ENCODE peak calls at places on chromosomes 6 and 20, in six cellular contexts. H, Q, N, Y, O and K are unnamed samples. For H3K4me1, the result is how much of the 10 kb centered on the place peaks cover.

GRCh38 chr6:14079433-14079832 is 38.1 kb upstream of the CD83 start:
- DNase-seq in N (no peak), Y (no peak), Q (no peak), O (no peak), H (no peak), K (peak)

GRCh38 chr6:33952016-33952415 is 148.2 kb upstream of the MLN start:
- DNase-seq in Q (peak), Y (no peak), O (no peak), N (no peak), H (no peak), K (no peak)

GRCh38 chr6:72416744-72417143 is 205.1 kb upstream of the KCNQ5 start:
- DNase-seq in H (no peak), O (no peak), Q (no peak), Y (no peak), N (no peak), K (no peak)

GRCh38 chr6:170020041-170020583 is 268.7 kb downstream of the ERMARD start:
- DNase-seq in Q (no peak), O (no peak), Y (no peak), N (no peak), H (no peak), K (no peak)

GRCh38 chr6:90411292-90411781 is 114.7 kb upstream of the BACH2 start:
- DNase-seq in O (no peak), N (no peak), Y (no peak), H (peak), Q (no peak), K (no peak)

GRCh38 chr20:58238490-58238889 is 10.0 kb upstream of the ANKRD60 start:
- DNase-seq in Q (no peak), Y (no peak), O (no peak), N (no peak), H (no peak), K (no peak)

GRCh38 chr6:148998704-148999103 is 251.9 kb downstream of the UST start:
- DNase-seq in H (no peak), O (no peak), N (peak), Q (no peak), Y (no peak), K (no peak)

GRCh38 chr20:37867289-37868195 is 35.4 kb upstream of the VSTM2L start:
- DNase-seq in N (no peak), H (no peak), Y (no peak), Q (peak), O (no peak), K (no peak)

GRCh38 chr6:138115877-138116660 is 8.8 kb upstream of the PERP start:
- DNase-seq in Q (peak), O (peak), H (peak), Y (peak), N (peak), K (no peak)

GRCh38 chr20:3744806-3745685 is 12.6 kb downstream of the HSPA12B start:
- DNase-seq in H (peak), Y (peak), Q (peak), N (peak), O (peak), K (peak)

GRCh38 chr6:136742125-136742524 is 50.2 kb downstream of the MAP3K5 start:
- DNase-seq in O (no peak), H (no peak), Y (no peak), Q (no peak), N (no peak), K (no peak)

GRCh38 chr6:26205161-26205624 is 118.0 kb downstream of the HFE start:
- DNase-seq in O (peak), Q (peak), H (peak), N (peak), Y (peak), K (peak)

GRCh38 chr6:38012573-38012972 is 193.0 kb downstream of the ZFAND3 start:
- DNase-seq in H (peak), Y (no peak), N (no peak), O (no peak), Q (no peak), K (no peak)

GRCh38 chr6:129567374-129567773 is 142.6 kb downstream of the ARHGAP18 start:
- DNase-seq in H (peak), N (peak), O (no peak), Y (no peak), Q (no peak), K (no peak)

GRCh38 chr20:62890444-62890843 is 28.8 kb upstream of the TCFL5 start:
- DNase-seq in H (no peak), N (no peak), Y (no peak), Q (no peak), O (no peak), K (no peak)

DNA sequence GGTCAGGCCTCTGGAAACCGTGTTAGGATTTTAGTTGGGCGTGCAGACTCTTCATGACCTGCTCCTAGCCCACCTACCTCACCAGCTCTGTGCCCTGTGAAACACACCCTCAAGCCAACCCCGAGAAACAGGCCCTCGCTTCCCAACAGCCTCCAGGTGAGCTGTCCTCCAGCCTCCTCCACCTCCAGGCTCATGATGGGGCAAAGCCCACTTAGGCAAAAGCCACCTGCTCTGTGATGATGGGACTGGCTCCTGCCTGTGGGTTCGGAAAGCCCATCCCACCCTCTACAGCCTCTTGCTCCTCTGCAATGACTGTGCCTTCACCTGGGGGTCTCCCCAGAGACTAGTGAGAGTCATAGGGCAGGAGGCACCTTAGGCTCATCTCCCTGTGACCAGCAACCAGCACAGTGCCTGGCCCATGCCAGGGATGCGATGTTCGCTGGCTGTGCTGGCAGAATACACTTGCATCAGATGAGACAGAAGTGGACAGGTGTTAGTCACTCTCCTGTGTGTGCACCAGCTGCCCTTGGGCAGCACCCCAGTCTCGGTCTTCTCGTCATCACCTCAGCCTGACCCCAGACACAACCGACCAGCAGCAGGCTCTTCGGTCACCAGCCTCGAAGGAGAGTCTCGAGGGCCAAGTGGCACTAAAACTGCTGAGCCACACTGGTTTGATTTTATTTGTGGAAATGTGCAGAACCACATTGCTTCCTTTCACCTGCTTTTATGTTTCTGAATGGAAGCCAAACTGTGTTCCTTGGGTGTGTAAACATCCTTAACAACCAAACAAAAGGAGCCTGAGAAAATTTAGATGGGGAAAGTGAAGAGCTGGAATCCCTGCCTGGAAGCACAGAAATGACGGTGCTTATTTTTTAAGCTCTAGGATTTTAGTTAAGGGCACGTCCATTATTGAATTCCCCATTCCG is 10.7 kb downstream of the PXDC1 start:
- DNase-seq in N (no peak), O (no peak), H (no peak), Q (no peak), Y (no peak), K (no peak)
- H3K4me1 ChIP-seq in N (under half), O (half or more), H (under half), Q (under half), Y (half or more), K (half or more)

GRCh38 chr6:75280131-75280855 is 4.3 kb downstream of the TMEM30A start:
- DNase-seq in H (no peak), Y (no peak), N (no peak), Q (no peak), O (no peak), K (no peak)
- H3K4me3 ChIP-seq in H (no peak), Y (peak), N (no peak), Q (no peak), O (no peak), K (no peak)

DNA sequence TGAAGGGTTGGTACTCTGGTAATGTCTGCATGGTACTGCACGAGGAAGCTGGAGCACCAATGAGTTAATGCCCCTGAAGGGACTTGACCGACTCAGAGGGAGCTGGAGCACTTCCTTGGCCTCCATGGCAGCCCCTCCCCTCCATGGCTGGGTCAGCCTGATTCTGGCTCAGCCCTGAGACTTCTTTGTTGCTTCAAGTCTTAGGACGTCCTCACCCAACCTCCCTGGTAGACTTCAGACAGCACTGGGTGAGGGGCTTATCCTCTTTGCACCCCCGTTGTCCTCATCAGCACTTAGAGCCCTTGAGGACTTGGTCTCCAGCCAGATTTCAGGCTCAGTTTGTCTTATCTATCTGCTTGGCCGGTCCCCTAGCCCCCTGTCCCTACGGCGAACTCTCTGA is 16.4 kb upstream of the TAGAP start:
- DNase-seq in O (no peak), Q (no peak), N (no peak), Y (no peak), H (no peak), K (no peak)
- H3K27ac ChIP-seq in O (no peak), Q (peak), N (no peak), Y (no peak), H (no peak), K (no peak)

GRCh38 chr20:1325173-1326030 is 3.5 kb downstream of the SDCBP2 start:
- DNase-seq in N (peak), H (peak), O (peak), Y (peak), Q (peak), K (peak)
- H3K4me1 ChIP-seq in N (under half), H (under half), O (half or more), Y (half or more), Q (under half), K (half or more)